ENCODE peak calls at places on chromosome 3, in ten cellular contexts. X, E, T, H, A, C, L, I, F and K are unnamed samples.

GRCh38 chr3:179865876-179866505 is 170.7 kb downstream of the PEX5L start:
- DNase-seq in X (no peak), E (no peak), T (no peak), H (no peak), A (no peak), C (no peak), L (no peak), I (no peak), F (no peak), K (peak)

GRCh38 chr3:62585861-62586260 is 212.5 kb upstream of the FEZF2 start:
- DNase-seq in X (no peak), E (no peak), T (no peak), H (no peak), A (no peak), C (no peak), L (no peak), I (no peak), F (no peak), K (no peak)

GRCh38 chr3:148861277-148861869 is 3.7 kb upstream of the CPA3 start:
- DNase-seq in X (no peak), E (no peak), T (peak), H (no peak), A (no peak), C (peak), L (no peak), I (peak), F (peak), K (peak)

GRCh38 chr3:16841906-16842709 is 42.6 kb upstream of the PLCL2 start:
- DNase-seq in X (peak), E (no peak), T (no peak), H (peak), A (peak), C (no peak), L (peak), I (no peak), F (no peak), K (no peak)

GRCh38 chr3:111956995-111957736 is 21.7 kb upstream of the ABHD10 start:
- DNase-seq in X (no peak), E (no peak), T (no peak), H (no peak), A (no peak), C (peak), L (no peak), I (no peak), F (no peak), K (peak)

GRCh38 chr3:13709706-13710105 is 160.8 kb downstream of the FBLN2 start:
- DNase-seq in X (no peak), E (no peak), T (no peak), H (no peak), A (no peak), C (no peak), L (no peak), I (no peak), F (no peak), K (no peak)

GRCh38 chr3:67389176-67389575 is 265.2 kb downstream of the SUCLG2 start:
- DNase-seq in X (no peak), E (no peak), T (no peak), H (no peak), A (no peak), C (no peak), L (no peak), I (no peak), F (no peak), K (no peak)

GRCh38 chr3:98770261-98771039 is 7.3 kb downstream of the ST3GAL6 start:
- DNase-seq in X (no peak), E (no peak), T (no peak), H (no peak), A (no peak), C (no peak), L (no peak), I (no peak), F (no peak), K (no peak)

GRCh38 chr3:184820525-184820924 is 8.6 kb downstream of the VPS8 start:
- DNase-seq in X (no peak), E (no peak), T (no peak), H (no peak), A (no peak), C (no peak), L (no peak), I (no peak), F (no peak), K (no peak)

GRCh38 chr3:65776494-65776893 is 262.2 kb downstream of the MAGI1 start:
- DNase-seq in X (no peak), E (no peak), T (peak), H (no peak), A (no peak), C (no peak), L (no peak), I (peak), F (no peak), K (no peak)

GRCh38 chr3:113431811-113432210 is 9.5 kb downstream of the CFAP44 start:
- DNase-seq in X (no peak), E (no peak), T (no peak), H (no peak), A (no peak), C (no peak), L (no peak), I (no peak), F (no peak), K (no peak)

GRCh38 chr3:77780621-77781020 is 740.7 kb downstream of the ROBO2 start:
- DNase-seq in X (no peak), E (no peak), T (peak), H (no peak), A (no peak), C (no peak), L (no peak), I (no peak), F (no peak), K (no peak)

GRCh38 chr3:65960087-65960486 is 78.6 kb downstream of the MAGI1 start:
- DNase-seq in X (no peak), E (no peak), T (peak), H (no peak), A (no peak), C (no peak), L (no peak), I (no peak), F (no peak), K (no peak)

GRCh38 chr3:58471025-58471887 is 20.6 kb upstream of the KCTD6 start:
- DNase-seq in X (no peak), E (no peak), T (peak), H (no peak), A (no peak), C (peak), L (no peak), I (peak), F (peak), K (peak)

GRCh38 chr3:124850633-124851032 is 36.5 kb downstream of the ITGB5 start:
- DNase-seq in X (peak), E (no peak), T (peak), H (no peak), A (no peak), C (no peak), L (no peak), I (peak), F (no peak), K (no peak)

GRCh38 chr3:106030620-106030945 is 161.8 kb upstream of the CBLB start:
- DNase-seq in X (no peak), E (no peak), T (peak), H (no peak), A (no peak), C (no peak), L (no peak), I (peak), F (no peak), K (no peak)

GRCh38 chr3:170331143-170331542 is 26.4 kb upstream of the SKIL start:
- DNase-seq in X (peak), E (no peak), T (peak), H (no peak), A (no peak), C (no peak), L (no peak), I (no peak), F (peak), K (peak)

GRCh38 chr3:49165771-49166751 is at the start of gene CCDC71:
- DNase-seq in X (peak), E (peak), T (peak), H (peak), A (no peak), C (peak), L (peak), I (peak), F (peak), K (peak)

GRCh38 chr3:44554626-44555592 is at the start of gene ZKSCAN7:
- DNase-seq in X (peak), E (peak), T (peak), H (peak), A (no peak), C (peak), L (peak), I (peak), F (no peak), K (peak)

GRCh38 chr3:126538316-126538715 is 14.4 kb downstream of the CHST13 start:
- DNase-seq in X (no peak), E (no peak), T (no peak), H (peak), A (no peak), C (no peak), L (no peak), I (no peak), F (no peak), K (no peak)

GRCh38 chr3:15110201-15110600 is 11.3 kb upstream of the RBSN start:
- DNase-seq in X (no peak), E (no peak), T (no peak), H (no peak), A (no peak), C (no peak), L (no peak), I (no peak), F (no peak), K (no peak)

GRCh38 chr3:130897316-130897715 is 3.4 kb downstream of the ATP2C1 start:
- DNase-seq in X (no peak), E (no peak), T (peak), H (no peak), A (no peak), C (no peak), L (no peak), I (no peak), F (no peak), K (no peak)

GRCh38 chr3:15973414-15973813 is 175.6 kb upstream of the ANKRD28 start:
- DNase-seq in X (no peak), E (no peak), T (no peak), H (no peak), A (no peak), C (no peak), L (no peak), I (no peak), F (no peak), K (no peak)

GRCh38 chr3:2094941-2095340 is 3.7 kb upstream of the CNTN4 start:
- DNase-seq in X (no peak), E (no peak), T (no peak), H (no peak), A (no peak), C (no peak), L (no peak), I (no peak), F (no peak), K (peak)

GRCh38 chr3:177574232-177574856 is 377.1 kb upstream of the TBL1XR1 start:
- DNase-seq in X (peak), E (no peak), T (peak), H (peak), A (no peak), C (peak), L (no peak), I (peak), F (peak), K (peak)

GRCh38 chr3:102715030-102715697 is 280.3 kb downstream of the ZPLD1 start:
- DNase-seq in X (no peak), E (no peak), T (peak), H (no peak), A (no peak), C (no peak), L (no peak), I (no peak), F (peak), K (no peak)

GRCh38 chr3:180329847-180330246 is 272.1 kb upstream of the TTC14 start:
- DNase-seq in X (no peak), E (no peak), T (no peak), H (no peak), A (no peak), C (no peak), L (no peak), I (no peak), F (no peak), K (no peak)

GRCh38 chr3:39052613-39053012 is 797 bp downstream of the WDR48 start:
- DNase-seq in X (peak), E (no peak), T (no peak), H (no peak), A (no peak), C (no peak), L (no peak), I (no peak), F (no peak), K (no peak)

GRCh38 chr3:188106006-188106405 is 48.0 kb upstream of the LPP start:
- DNase-seq in X (no peak), E (no peak), T (no peak), H (no peak), A (no peak), C (no peak), L (no peak), I (no peak), F (no peak), K (no peak)

GRCh38 chr3:192830279-192831110 is 87.2 kb downstream of the MB21D2 start:
- DNase-seq in X (no peak), E (no peak), T (peak), H (peak), A (no peak), C (peak), L (no peak), I (no peak), F (no peak), K (no peak)

GRCh38 chr3:188171682-188172467 is 17.9 kb downstream of the LPP start:
- DNase-seq in X (no peak), E (no peak), T (no peak), H (no peak), A (no peak), C (no peak), L (no peak), I (no peak), F (no peak), K (no peak)

GRCh38 chr3:15803913-15804312 is 6.1 kb upstream of the ANKRD28 start:
- DNase-seq in X (no peak), E (no peak), T (no peak), H (no peak), A (no peak), C (no peak), L (no peak), I (no peak), F (no peak), K (no peak)

GRCh38 chr3:30458376-30458775 is 148.0 kb upstream of the TGFBR2 start:
- DNase-seq in X (no peak), E (no peak), T (no peak), H (no peak), A (no peak), C (no peak), L (no peak), I (no peak), F (no peak), K (no peak)

GRCh38 chr3:70726966-70727365 is 414.5 kb upstream of the MDFIC2 start:
- DNase-seq in X (no peak), E (no peak), T (peak), H (no peak), A (no peak), C (no peak), L (no peak), I (peak), F (peak), K (no peak)

GRCh38 chr3:172687501-172687900 is 23.4 kb downstream of the NCEH1 start:
- DNase-seq in X (no peak), E (no peak), T (peak), H (no peak), A (no peak), C (no peak), L (no peak), I (no peak), F (no peak), K (peak)

GRCh38 chr3:117695871-117696270 is 986.3 kb downstream of the TUSC7 start:
- DNase-seq in X (no peak), E (no peak), T (no peak), H (no peak), A (no peak), C (no peak), L (no peak), I (no peak), F (no peak), K (no peak)

GRCh38 chr3:145628211-145628610 is 532.8 kb downstream of the PLOD2 start:
- DNase-seq in X (no peak), E (no peak), T (no peak), H (no peak), A (no peak), C (no peak), L (no peak), I (no peak), F (no peak), K (no peak)